ENCODE peak calls at places on chromosomes 6 and 20, in seven cellular contexts. M is left ventricle myocardium inferior, P is neural progenitor cell, H is IMR-90, K is right lobe of liver, E is psoas muscle, A is upper lobe of right lung. G is an unnamed sample. For H3K36me3, the result is how much of the 10 kb centered on the place peaks cover.

GRCh38 chr6:41887355-41887754 is 7.8 kb downstream of the USP49 start:
- DNase-seq in P (peak), E (no peak), M (no peak), K (no peak), H (no peak), A (no peak), G (no peak)

GRCh38 chr6:105452924-105453756 is 50.3 kb upstream of the PREP start:
- DNase-seq in E (no peak), K (no peak), A (peak), M (no peak), H (no peak), P (no peak), G (no peak)

GRCh38 chr6:163745566-163746400 is 331.3 kb downstream of the QKI start:
- DNase-seq in A (no peak), M (peak), P (peak), K (no peak), H (peak), E (peak), G (peak)

GRCh38 chr6:87702589-87702945 is 534 bp upstream of the AKIRIN2 start:
- DNase-seq in K (no peak), E (no peak), H (peak), M (no peak), P (peak), A (no peak), G (no peak)

GRCh38 chr20:39165099-39165498 is 203.0 kb downstream of the DHX35 start:
- DNase-seq in A (no peak), M (no peak), P (no peak), H (no peak), K (no peak), E (no peak), G (peak)

GRCh38 chr20:5705827-5706226 is 44.4 kb upstream of the SHLD1 start:
- DNase-seq in E (no peak), K (no peak), P (no peak), H (no peak), M (no peak), A (no peak), G (no peak)

GRCh38 chr6:42766163-42766670 is 15.6 kb upstream of the BICRAL start:
- DNase-seq in H (peak), P (no peak), M (no peak), K (no peak), A (no peak), E (peak), G (peak)

GRCh38 chr6:123962508-123962907 is 158.8 kb downstream of the NKAIN2 start:
- DNase-seq in A (peak), K (peak), P (no peak), E (no peak), M (no peak), H (no peak), G (no peak)

GRCh38 chr6:48535569-48535968 is 424.6 kb upstream of the PTCHD4 start:
- DNase-seq in P (peak), K (no peak), A (no peak), H (peak), M (no peak), E (no peak), G (no peak)

GRCh38 chr6:44548319-44548718 is 160.8 kb downstream of the CDC5L start:
- DNase-seq in H (no peak), E (no peak), K (no peak), P (no peak), A (no peak), M (no peak), G (no peak)

GRCh38 chr6:2976571-2977085 is 5.3 kb upstream of the SERPINB6 start:
- DNase-seq in K (no peak), E (no peak), H (peak), A (no peak), P (no peak), M (no peak), G (no peak)

GRCh38 chr20:9059931-9060330 is 9.0 kb upstream of the PLCB4 start:
- DNase-seq in P (no peak), M (no peak), A (no peak), E (no peak), K (no peak), H (peak), G (no peak)

GRCh38 chr20:32444474-32445220 is 86.5 kb downstream of the ASXL1 start:
- DNase-seq in K (no peak), E (no peak), H (no peak), A (no peak), P (no peak), M (no peak), G (no peak)

GRCh38 chr6:18327621-18328548 is 59.3 kb upstream of the RNF144B start:
- DNase-seq in A (peak), P (peak), M (no peak), K (peak), E (peak), H (no peak), G (no peak)

GRCh38 chr6:128822271-128822670 is 60.7 kb upstream of the LAMA2 start:
- DNase-seq in P (no peak), E (no peak), K (no peak), H (peak), A (no peak), M (peak), G (no peak)

GRCh38 chr6:39086294-39086693 is 28.7 kb downstream of the SAYSD1 start:
- DNase-seq in M (no peak), H (no peak), K (no peak), E (no peak), P (no peak), A (no peak), G (no peak)

GRCh38 chr6:4802312-4802935 is 26.2 kb downstream of the CDYL start:
- DNase-seq in K (no peak), P (no peak), A (no peak), E (no peak), M (no peak), H (no peak), G (no peak)

GRCh38 chr6:149840345-149841075 is 23.6 kb downstream of the LRP11 start:
- DNase-seq in K (peak), P (peak), A (peak), E (peak), M (peak), H (peak), G (peak)

GRCh38 chr6:49423817-49424216 is 39.2 kb downstream of the MMUT start:
- DNase-seq in H (no peak), E (no peak), A (no peak), M (no peak), K (no peak), P (no peak), G (no peak)

GRCh38 chr20:47574616-47575401 is 73.1 kb downstream of the NCOA3 start:
- DNase-seq in P (no peak), E (no peak), M (no peak), K (no peak), H (peak), A (no peak), G (no peak)

GRCh38 chr6:90175627-90176538 is 120.8 kb downstream of the BACH2 start:
- DNase-seq in H (no peak), E (no peak), P (no peak), M (no peak), K (no peak), A (no peak), G (peak)

GRCh38 chr6:170500955-170501590 is 52.0 kb downstream of the PSMB1 start:
- DNase-seq in M (no peak), E (no peak), P (no peak), A (no peak), K (no peak), H (no peak), G (no peak)

GRCh38 chr20:9147553-9148024 is 78.7 kb downstream of the PLCB4 start:
- DNase-seq in E (no peak), P (no peak), H (peak), M (no peak), A (no peak), K (no peak), G (no peak)

GRCh38 chr6:119347466-119348307 is 1.9 kb downstream of the MAN1A1 start:
- DNase-seq in M (peak), A (peak), E (no peak), P (no peak), H (peak), K (peak), G (peak)

GRCh38 chr6:97456070-97456469 is 173.1 kb upstream of the MMS22L start:
- DNase-seq in E (no peak), M (no peak), H (no peak), K (no peak), A (no peak), P (peak), G (no peak)

GRCh38 chr6:158863646-158864045 is 44.5 kb upstream of the EZR start:
- DNase-seq in P (no peak), A (no peak), M (no peak), H (peak), E (no peak), K (no peak), G (no peak)

GRCh38 chr6:32168807-32169206 is 4.4 kb downstream of the EGFL8 start:
- DNase-seq in H (peak), M (no peak), E (no peak), P (no peak), K (no peak), A (no peak), G (no peak)

GRCh38 chr6:29757701-29758293 is 34.6 kb downstream of the HLA-F start:
- DNase-seq in M (no peak), E (no peak), K (peak), P (no peak), H (no peak), A (no peak), G (no peak)

GRCh38 chr6:384898-385297 is 6.7 kb upstream of the IRF4 start:
- DNase-seq in M (no peak), A (no peak), K (no peak), H (no peak), P (no peak), E (no peak), G (no peak)

GRCh38 chr6:47159763-47160162 is 117.6 kb upstream of the ADGRF1 start:
- DNase-seq in H (no peak), K (no peak), E (no peak), A (no peak), M (no peak), P (no peak), G (no peak)

GRCh38 chr20:48196006-48196405 is 410.7 kb upstream of the SULF2 start:
- DNase-seq in E (no peak), P (no peak), M (no peak), H (no peak), K (no peak), A (no peak), G (no peak)

GRCh38 chr6:116027821-116028220 is 32.9 kb downstream of the FRK start:
- DNase-seq in E (no peak), K (no peak), A (no peak), M (no peak), P (no peak), H (no peak), G (no peak)

GRCh38 chr20:57679113-57679512 is 30.7 kb downstream of the PMEPA1 start:
- DNase-seq in A (no peak), E (no peak), K (no peak), M (no peak), H (no peak), P (no peak), G (no peak)

GRCh38 chr6:131678401-131678800 is 22.8 kb downstream of the OR2A4 start:
- DNase-seq in K (no peak), H (no peak), M (no peak), P (peak), E (no peak), A (no peak), G (no peak)

GRCh38 chr6:167974644-167975344 is 22.7 kb upstream of the KIF25 start:
- DNase-seq in M (no peak), K (peak), H (peak), E (no peak), A (no peak), P (no peak), G (no peak)

GRCh38 chr6:53465732-53466131 is 79.2 kb downstream of the GCLC start:
- DNase-seq in H (peak), P (no peak), K (peak), E (no peak), A (no peak), M (no peak), G (no peak)

GRCh38 chr6:152270301-152270925 is 366.7 kb downstream of the SYNE1 start:
- DNase-seq in P (no peak), E (no peak), H (peak), M (no peak), K (no peak), A (no peak), G (no peak)

GRCh38 chr6:152265651-152266050 is 371.5 kb downstream of the SYNE1 start:
- DNase-seq in H (no peak), K (no peak), P (no peak), A (no peak), E (no peak), M (no peak), G (no peak)

GRCh38 chr6:152268846-152269442 is 368.2 kb downstream of the SYNE1 start:
- DNase-seq in P (no peak), A (no peak), H (peak), E (no peak), M (no peak), K (no peak), G (no peak)

GRCh38 chr6:152271681-152272464 is 365.3 kb downstream of the SYNE1 start:
- DNase-seq in P (no peak), E (no peak), H (peak), A (no peak), K (no peak), M (peak), G (no peak)

DNA sequence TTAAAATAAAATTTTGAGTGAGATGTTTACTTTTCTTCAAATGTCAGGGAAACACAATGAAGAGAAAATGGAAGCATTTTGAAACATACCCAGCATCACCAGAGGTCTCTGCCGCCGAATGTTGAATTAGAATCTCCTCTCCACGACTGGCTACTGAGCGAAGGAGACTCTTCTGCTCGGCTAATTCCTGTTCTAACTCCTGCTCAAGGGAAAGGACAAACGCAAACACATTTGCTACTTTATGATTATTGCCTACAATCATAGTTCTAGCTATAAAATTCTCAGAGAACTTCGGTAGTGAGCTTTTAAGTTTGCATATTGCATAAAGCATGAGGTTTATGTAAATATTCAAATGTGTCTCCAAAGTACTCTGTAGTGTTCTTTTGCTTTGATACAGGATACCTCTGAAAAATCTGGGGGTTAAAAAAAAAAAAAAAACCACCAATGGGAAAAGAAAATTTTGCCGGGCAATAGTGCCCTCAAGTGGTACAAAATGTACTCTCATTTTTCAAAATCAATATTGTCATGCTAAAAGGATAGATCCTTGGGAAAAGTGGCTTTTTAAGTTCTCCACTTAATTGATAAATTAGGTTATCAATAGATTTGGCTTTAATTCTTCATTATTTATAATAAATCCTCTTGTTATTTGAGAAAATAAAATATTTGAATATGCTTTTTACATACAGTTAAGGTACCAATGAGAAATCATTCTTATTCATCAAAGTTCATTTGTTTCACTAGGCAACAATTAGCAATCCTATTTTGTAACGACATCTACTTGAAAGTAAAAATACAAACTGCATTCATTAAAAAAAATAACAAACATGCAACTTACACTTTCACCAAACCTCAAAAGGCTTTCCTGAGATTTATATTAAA is 369.0 kb downstream of the SYNE1 start:
- DNase-seq in P (peak), K (no peak), H (no peak), A (no peak), E (no peak), M (no peak), G (no peak)
- H3K36me3 ChIP-seq in P (under half), K (under half), H (under half), A (half or more), E (under half), M (under half), G (under half)

GRCh38 chr6:151681426-151682059 is 125.9 kb upstream of the ESR1 start:
- DNase-seq in M (peak), A (no peak), E (no peak), H (no peak), P (no peak), K (no peak), G (no peak)
- H3K4me3 ChIP-seq in M (peak), A (peak), E (peak), H (no peak), P (no peak), K (peak), G (peak)

GRCh38 chr6:35071347-35071994 is 69.7 kb downstream of the TCP11 start:
- DNase-seq in E (peak), P (no peak), A (no peak), H (no peak), K (no peak), M (no peak), G (no peak)
- H3K36me3 ChIP-seq in E (under half), P (under half), A (half or more), H (under half), K (under half), M (half or more), G (under half)

DNA sequence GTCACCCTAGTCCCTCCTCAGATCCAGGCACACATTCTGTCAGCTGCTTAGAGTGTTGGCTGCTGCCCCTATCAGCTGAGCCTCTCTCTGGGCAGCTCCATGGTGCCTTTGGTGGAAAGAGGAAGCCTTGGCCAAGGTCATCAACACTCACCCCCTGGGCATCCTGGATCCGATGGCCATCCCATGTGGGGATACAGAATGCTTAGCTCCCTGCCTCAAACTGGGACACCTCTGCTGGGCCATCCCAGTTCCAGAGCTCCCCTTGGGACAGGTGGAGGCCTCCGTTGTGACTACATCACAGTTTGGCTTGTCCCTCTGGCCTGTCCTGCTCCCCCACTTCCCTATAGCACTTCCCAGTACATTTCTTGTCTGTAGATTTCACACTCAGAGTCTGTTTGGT is 45.6 kb downstream of the TOX2 start:
- DNase-seq in M (no peak), A (no peak), H (no peak), P (no peak), E (no peak), K (no peak), G (no peak)
- H3K4me3 ChIP-seq in M (no peak), A (no peak), H (no peak), P (no peak), E (no peak), K (no peak), G (no peak)

DNA sequence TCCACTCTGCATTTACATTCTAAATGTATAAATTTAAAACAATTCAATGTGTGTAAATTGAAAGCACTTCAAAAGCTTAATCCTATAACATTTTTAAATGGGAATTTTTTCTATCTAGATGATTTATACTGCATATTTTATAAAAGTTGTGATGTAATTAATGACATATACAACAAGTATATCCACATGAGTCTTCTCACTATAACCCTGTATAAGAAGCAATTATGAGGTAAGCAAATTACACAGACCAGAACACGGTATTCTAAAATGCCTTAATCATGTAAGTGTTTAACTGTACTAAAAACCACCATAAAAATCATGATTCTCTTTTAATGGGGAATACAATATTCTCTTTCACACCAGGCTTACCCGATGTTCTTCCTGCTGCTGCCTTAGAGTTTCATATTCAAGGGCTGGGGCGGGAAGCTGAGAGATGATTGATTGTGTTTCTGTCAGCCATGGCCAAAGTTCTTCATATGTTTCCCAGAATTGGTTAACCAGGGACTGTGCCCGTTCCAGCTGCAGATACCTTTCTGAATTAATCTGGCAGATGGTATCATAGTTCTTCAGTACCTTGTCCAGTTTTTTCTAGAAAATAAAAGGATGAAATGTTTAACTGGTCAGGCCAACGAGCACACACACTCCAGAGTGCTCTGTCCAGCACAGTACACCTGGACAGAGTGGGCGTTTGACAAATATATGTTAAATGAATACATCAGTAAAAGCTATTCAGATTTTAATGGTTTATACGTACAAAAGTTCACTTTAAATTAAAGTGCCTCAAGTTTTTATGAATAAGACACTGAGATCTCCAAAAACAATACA is 127.4 kb downstream of the DST start:
- DNase-seq in K (peak), M (no peak), P (no peak), E (no peak), H (no peak), A (no peak), G (no peak)
- H3K36me3 ChIP-seq in K (under half), M (half or more), P (under half), E (under half), H (under half), A (under half), G (under half)

GRCh38 chr6:166241974-166242373 is 66.2 kb downstream of the PRR18 start:
- DNase-seq in H (no peak), K (no peak), E (no peak), M (no peak), P (no peak), A (no peak), G (no peak)

GRCh38 chr6:166242888-166243287 is 65.3 kb downstream of the PRR18 start:
- DNase-seq in K (no peak), M (no peak), E (no peak), H (no peak), A (no peak), P (no peak), G (no peak)

GRCh38 chr6:166240889-166241288 is 67.3 kb downstream of the PRR18 start:
- DNase-seq in M (no peak), A (no peak), P (no peak), H (no peak), E (no peak), K (no peak), G (no peak)

GRCh38 chr6:166245148-166245547 is 63.0 kb downstream of the PRR18 start:
- DNase-seq in M (no peak), P (no peak), E (no peak), H (no peak), K (no peak), A (no peak), G (no peak)

DNA sequence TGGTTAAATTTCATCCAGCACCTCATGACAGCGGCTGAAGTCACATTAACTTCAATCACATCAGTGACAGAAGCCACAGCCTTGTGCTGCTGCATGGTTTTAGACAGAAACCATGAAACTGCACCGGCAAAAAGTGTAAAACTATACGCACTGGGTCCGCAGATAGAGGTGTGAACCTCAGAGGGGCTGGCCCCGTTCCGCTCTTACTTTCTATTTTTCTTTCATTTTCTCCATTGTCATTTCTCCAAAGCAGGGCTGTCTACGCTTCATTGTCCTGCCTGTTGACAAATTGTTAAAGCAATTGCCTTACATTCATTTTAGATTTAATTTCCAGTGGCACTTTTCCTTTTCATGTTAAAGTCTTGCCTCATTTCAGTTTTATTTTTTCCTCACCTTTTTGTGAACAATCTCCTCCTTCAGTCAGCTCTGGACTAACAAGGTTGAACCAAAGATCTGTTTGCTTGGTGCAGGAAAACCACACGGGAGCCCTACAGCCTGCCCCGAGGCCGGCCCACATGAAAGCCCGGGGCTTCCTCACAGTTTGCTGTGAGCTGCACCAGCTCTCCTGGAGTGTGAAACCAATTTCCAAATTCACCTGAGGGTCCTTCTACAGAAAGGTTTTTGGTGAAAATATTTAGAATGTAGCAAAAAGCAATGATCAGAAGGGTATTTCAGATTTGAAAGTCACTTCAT is 63.7 kb downstream of the PRR18 start:
- DNase-seq in A (no peak), K (no peak), E (no peak), M (no peak), H (no peak), P (no peak), G (no peak)
- H3K4me3 ChIP-seq in A (no peak), K (no peak), E (no peak), M (no peak), H (no peak), P (no peak), G (no peak)